ENCODE peak calls at places on chromosomes 16 and 17, in ten cellular contexts. One of them, this sample, is unnamed.

GRCh38 chr16:1494711-1495110 is 1.6 kb downstream of the TELO2 start:
- DNase-seq in ovary: no peak
- DNase-seq in prostate gland: no peak
- DNase-seq in IMR-90: peak
- DNase-seq in NB4: no peak
- DNase-seq in GM12891: no peak
- DNase-seq in endothelial cell of umbilical vein: no peak
- DNase-seq in A549: no peak
- DNase-seq in body of pancreas: no peak
- DNase-seq in testis: no peak
- DNase-seq in this sample: no peak

GRCh38 chr17:79360196-79360595 is 250.7 kb downstream of the RBFOX3 start:
- DNase-seq in endothelial cell of umbilical vein: no peak
- DNase-seq in NB4: no peak
- DNase-seq in testis: no peak
- DNase-seq in IMR-90: no peak
- DNase-seq in body of pancreas: no peak
- DNase-seq in A549: no peak
- DNase-seq in ovary: no peak
- DNase-seq in prostate gland: no peak
- DNase-seq in GM12891: no peak
- DNase-seq in this sample: no peak

GRCh38 chr17:41647940-41648410 is 23.6 kb upstream of the KRT17 start:
- DNase-seq in endothelial cell of umbilical vein: peak
- DNase-seq in NB4: peak
- DNase-seq in body of pancreas: peak
- DNase-seq in A549: peak
- DNase-seq in testis: peak
- DNase-seq in IMR-90: peak
- DNase-seq in prostate gland: peak
- DNase-seq in GM12891: peak
- DNase-seq in ovary: peak
- DNase-seq in this sample: peak

GRCh38 chr16:88560722-88561484 is 9.3 kb upstream of the ZC3H18 start:
- DNase-seq in body of pancreas: no peak
- DNase-seq in GM12891: no peak
- DNase-seq in testis: no peak
- DNase-seq in endothelial cell of umbilical vein: no peak
- DNase-seq in prostate gland: no peak
- DNase-seq in NB4: peak
- DNase-seq in ovary: no peak
- DNase-seq in A549: no peak
- DNase-seq in IMR-90: peak
- DNase-seq in this sample: no peak

GRCh38 chr17:31574458-31574857 is 183.0 kb downstream of the RAB11FIP4 start:
- DNase-seq in ovary: no peak
- DNase-seq in GM12891: no peak
- DNase-seq in IMR-90: no peak
- DNase-seq in A549: no peak
- DNase-seq in testis: no peak
- DNase-seq in NB4: no peak
- DNase-seq in endothelial cell of umbilical vein: no peak
- DNase-seq in prostate gland: no peak
- DNase-seq in body of pancreas: no peak
- DNase-seq in this sample: no peak

GRCh38 chr17:79612468-79613194 is 1.8 kb upstream of the RBFOX3 start:
- DNase-seq in endothelial cell of umbilical vein: peak
- DNase-seq in GM12891: peak
- DNase-seq in body of pancreas: peak
- DNase-seq in NB4: peak
- DNase-seq in prostate gland: no peak
- DNase-seq in A549: peak
- DNase-seq in IMR-90: peak
- DNase-seq in ovary: no peak
- DNase-seq in testis: no peak
- DNase-seq in this sample: peak

GRCh38 chr16:3021449-3022207 is 1.5 kb downstream of the TNFRSF12A start:
- DNase-seq in GM12891: peak
- DNase-seq in NB4: peak
- DNase-seq in IMR-90: peak
- DNase-seq in ovary: peak
- DNase-seq in testis: peak
- DNase-seq in body of pancreas: peak
- DNase-seq in prostate gland: peak
- DNase-seq in endothelial cell of umbilical vein: peak
- DNase-seq in A549: peak
- DNase-seq in this sample: peak

GRCh38 chr17:9162275-9162985 is 141.1 kb downstream of the NTN1 start:
- DNase-seq in body of pancreas: no peak
- DNase-seq in testis: no peak
- DNase-seq in prostate gland: no peak
- DNase-seq in A549: peak
- DNase-seq in endothelial cell of umbilical vein: no peak
- DNase-seq in NB4: no peak
- DNase-seq in IMR-90: no peak
- DNase-seq in GM12891: no peak
- DNase-seq in ovary: no peak
- DNase-seq in this sample: no peak

GRCh38 chr17:18323507-18324139 is 8.5 kb downstream of the SMCR8 start:
- DNase-seq in IMR-90: no peak
- DNase-seq in ovary: no peak
- DNase-seq in NB4: no peak
- DNase-seq in body of pancreas: no peak
- DNase-seq in testis: no peak
- DNase-seq in A549: no peak
- DNase-seq in endothelial cell of umbilical vein: no peak
- DNase-seq in prostate gland: no peak
- DNase-seq in GM12891: no peak
- DNase-seq in this sample: no peak

GRCh38 chr17:18324140-18325049 is 9.3 kb downstream of the SMCR8 start:
- DNase-seq in A549: no peak
- DNase-seq in GM12891: no peak
- DNase-seq in endothelial cell of umbilical vein: no peak
- DNase-seq in NB4: peak
- DNase-seq in prostate gland: no peak
- DNase-seq in testis: peak
- DNase-seq in ovary: no peak
- DNase-seq in IMR-90: no peak
- DNase-seq in body of pancreas: no peak
- DNase-seq in this sample: no peak

GRCh38 chr17:18321309-18321708 is 6.2 kb downstream of the SMCR8 start:
- DNase-seq in endothelial cell of umbilical vein: no peak
- DNase-seq in testis: no peak
- DNase-seq in GM12891: no peak
- DNase-seq in NB4: peak
- DNase-seq in ovary: no peak
- DNase-seq in prostate gland: no peak
- DNase-seq in A549: no peak
- DNase-seq in IMR-90: no peak
- DNase-seq in body of pancreas: no peak
- DNase-seq in this sample: no peak

GRCh38 chr17:18322522-18322921 is 7.4 kb downstream of the SMCR8 start:
- DNase-seq in testis: no peak
- DNase-seq in prostate gland: no peak
- DNase-seq in endothelial cell of umbilical vein: no peak
- DNase-seq in GM12891: no peak
- DNase-seq in NB4: no peak
- DNase-seq in IMR-90: no peak
- DNase-seq in body of pancreas: no peak
- DNase-seq in ovary: no peak
- DNase-seq in A549: no peak
- DNase-seq in this sample: no peak

GRCh38 chr17:18323007-18323406 is 7.9 kb downstream of the SMCR8 start:
- DNase-seq in prostate gland: no peak
- DNase-seq in body of pancreas: no peak
- DNase-seq in ovary: no peak
- DNase-seq in NB4: peak
- DNase-seq in testis: no peak
- DNase-seq in IMR-90: peak
- DNase-seq in endothelial cell of umbilical vein: no peak
- DNase-seq in GM12891: no peak
- DNase-seq in A549: peak
- DNase-seq in this sample: no peak
- TF ChIP-seq POLR2A in prostate gland: no peak
- TF ChIP-seq POLR2A in body of pancreas: no peak
- TF ChIP-seq POLR2A in ovary: no peak
- TF ChIP-seq POLR2A in NB4: no peak
- TF ChIP-seq POLR2A in testis: no peak
- TF ChIP-seq POLR2A in IMR-90: no peak
- TF ChIP-seq POLR2A in endothelial cell of umbilical vein: no peak
- TF ChIP-seq POLR2A in GM12891: no peak
- TF ChIP-seq POLR2A in A549: no peak
- TF ChIP-seq POLR2A in this sample: no peak

GRCh38 chr17:59838196-59838911 is 54.4 kb downstream of the TUBD1 start:
- DNase-seq in IMR-90: no peak
- DNase-seq in body of pancreas: peak
- DNase-seq in ovary: no peak
- DNase-seq in NB4: no peak
- DNase-seq in endothelial cell of umbilical vein: peak
- DNase-seq in GM12891: no peak
- DNase-seq in testis: no peak
- DNase-seq in prostate gland: no peak
- DNase-seq in A549: no peak
- DNase-seq in this sample: no peak
- TF ChIP-seq POLR2A in IMR-90: peak
- TF ChIP-seq POLR2A in body of pancreas: no peak
- TF ChIP-seq POLR2A in ovary: no peak
- TF ChIP-seq POLR2A in NB4: no peak
- TF ChIP-seq POLR2A in endothelial cell of umbilical vein: no peak
- TF ChIP-seq POLR2A in GM12891: no peak
- TF ChIP-seq POLR2A in testis: no peak
- TF ChIP-seq POLR2A in prostate gland: no peak
- TF ChIP-seq POLR2A in A549: peak
- TF ChIP-seq POLR2A in this sample: peak

DNA sequence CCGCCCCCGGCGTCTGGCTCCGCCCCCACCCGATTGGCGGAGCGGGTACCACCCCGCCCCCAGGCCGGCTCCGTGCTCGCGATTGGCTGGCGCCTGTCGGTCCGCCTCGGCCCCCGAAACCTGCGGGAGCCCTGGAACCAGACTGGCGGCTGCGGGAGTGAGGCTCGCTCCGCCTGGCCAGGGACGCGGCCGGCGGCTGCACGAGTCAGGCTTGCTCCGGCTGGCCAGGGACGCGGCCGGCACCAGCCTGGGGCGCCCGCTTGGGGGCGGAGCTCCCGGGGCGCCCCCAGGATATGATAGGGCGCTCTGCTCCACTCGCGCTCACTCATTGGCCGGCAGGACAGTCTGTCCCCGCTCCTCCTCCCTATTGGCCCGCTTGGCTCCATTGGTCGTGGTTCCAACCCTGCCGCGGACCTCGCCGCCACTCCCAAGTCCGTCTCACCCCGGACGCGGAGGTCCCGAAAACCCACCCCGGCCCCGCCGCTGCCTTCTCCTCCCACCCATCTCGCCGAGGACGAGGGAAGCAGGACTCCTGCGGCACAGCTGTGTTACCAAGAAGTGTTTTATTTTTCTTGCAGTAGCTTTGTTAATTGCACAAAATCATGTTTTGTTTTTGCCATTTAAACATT is 340 bp upstream of the ROGDI start:
- DNase-seq in A549: peak
- DNase-seq in body of pancreas: peak
- DNase-seq in testis: peak
- DNase-seq in endothelial cell of umbilical vein: peak
- DNase-seq in NB4: peak
- DNase-seq in prostate gland: peak
- DNase-seq in IMR-90: peak
- DNase-seq in GM12891: peak
- DNase-seq in ovary: peak
- DNase-seq in this sample: peak
- TF ChIP-seq POLR2A in A549: no peak
- TF ChIP-seq POLR2A in body of pancreas: no peak
- TF ChIP-seq POLR2A in testis: no peak
- TF ChIP-seq POLR2A in endothelial cell of umbilical vein: peak
- TF ChIP-seq POLR2A in NB4: no peak
- TF ChIP-seq POLR2A in prostate gland: no peak
- TF ChIP-seq POLR2A in IMR-90: no peak
- TF ChIP-seq POLR2A in GM12891: no peak
- TF ChIP-seq POLR2A in ovary: no peak
- TF ChIP-seq POLR2A in this sample: peak

GRCh38 chr16:85526132-85526731 is 86.9 kb upstream of the GSE1 start:
- DNase-seq in prostate gland: no peak
- DNase-seq in IMR-90: no peak
- DNase-seq in GM12891: no peak
- DNase-seq in body of pancreas: no peak
- DNase-seq in A549: no peak
- DNase-seq in ovary: no peak
- DNase-seq in endothelial cell of umbilical vein: no peak
- DNase-seq in testis: no peak
- DNase-seq in NB4: no peak
- DNase-seq in this sample: no peak

GRCh38 chr16:85525464-85526117 is 87.5 kb upstream of the GSE1 start:
- DNase-seq in NB4: peak
- DNase-seq in A549: no peak
- DNase-seq in prostate gland: no peak
- DNase-seq in testis: no peak
- DNase-seq in GM12891: no peak
- DNase-seq in IMR-90: no peak
- DNase-seq in endothelial cell of umbilical vein: no peak
- DNase-seq in body of pancreas: no peak
- DNase-seq in ovary: no peak
- DNase-seq in this sample: no peak

GRCh38 chr16:85527767-85528297 is 85.3 kb upstream of the GSE1 start:
- DNase-seq in GM12891: no peak
- DNase-seq in testis: no peak
- DNase-seq in body of pancreas: no peak
- DNase-seq in IMR-90: no peak
- DNase-seq in NB4: peak
- DNase-seq in ovary: no peak
- DNase-seq in A549: no peak
- DNase-seq in prostate gland: no peak
- DNase-seq in endothelial cell of umbilical vein: no peak
- DNase-seq in this sample: no peak

GRCh38 chr16:85528528-85529387 is 84.4 kb upstream of the GSE1 start:
- DNase-seq in ovary: no peak
- DNase-seq in testis: no peak
- DNase-seq in prostate gland: no peak
- DNase-seq in NB4: peak
- DNase-seq in endothelial cell of umbilical vein: no peak
- DNase-seq in GM12891: no peak
- DNase-seq in IMR-90: no peak
- DNase-seq in A549: peak
- DNase-seq in body of pancreas: no peak
- DNase-seq in this sample: no peak

DNA sequence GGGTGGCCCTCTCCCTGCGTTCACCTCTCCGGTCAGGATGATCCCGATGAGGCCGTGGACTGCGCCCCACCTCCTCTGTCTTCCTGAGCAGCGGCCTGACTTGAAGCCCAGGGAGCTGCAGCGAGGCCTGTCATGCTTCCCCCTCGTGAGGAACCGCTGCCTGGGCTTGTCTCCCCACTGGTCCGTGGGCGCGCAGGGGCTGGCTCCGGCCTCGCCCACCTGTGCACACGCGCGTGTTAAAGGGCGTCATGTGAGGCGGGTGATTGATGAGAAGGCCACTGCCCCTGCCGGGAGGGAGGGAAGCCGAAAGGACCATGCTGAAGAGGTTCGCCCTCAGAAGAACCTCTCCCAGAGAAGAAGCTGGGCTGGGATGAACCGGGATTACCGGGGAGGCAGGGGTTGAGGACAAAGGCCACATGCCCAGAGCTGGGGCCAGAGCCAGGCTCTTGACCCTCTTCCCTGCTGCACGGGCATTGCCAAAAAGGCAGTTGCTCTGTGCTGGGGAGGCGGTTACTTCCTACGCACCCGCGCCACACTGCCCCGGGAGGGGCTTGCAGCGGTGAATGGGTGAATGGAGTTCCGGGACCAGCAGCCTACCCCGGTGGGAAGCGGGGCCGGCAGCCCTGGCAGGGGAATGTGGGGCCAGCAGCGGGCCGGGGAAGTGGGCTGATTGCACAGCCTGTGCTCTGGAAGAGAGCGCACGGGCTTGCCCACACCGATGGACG is 85.9 kb upstream of the GSE1 start:
- DNase-seq in prostate gland: no peak
- DNase-seq in GM12891: no peak
- DNase-seq in endothelial cell of umbilical vein: no peak
- DNase-seq in body of pancreas: no peak
- DNase-seq in NB4: no peak
- DNase-seq in ovary: no peak
- DNase-seq in A549: no peak
- DNase-seq in IMR-90: no peak
- DNase-seq in testis: no peak
- DNase-seq in this sample: no peak
- TF ChIP-seq POLR2A in prostate gland: no peak
- TF ChIP-seq POLR2A in GM12891: no peak
- TF ChIP-seq POLR2A in endothelial cell of umbilical vein: no peak
- TF ChIP-seq POLR2A in body of pancreas: no peak
- TF ChIP-seq POLR2A in NB4: no peak
- TF ChIP-seq POLR2A in ovary: no peak
- TF ChIP-seq POLR2A in A549: no peak
- TF ChIP-seq POLR2A in IMR-90: no peak
- TF ChIP-seq POLR2A in testis: no peak
- TF ChIP-seq POLR2A in this sample: no peak

This sample was measured in H54.